ENCODE peak calls at places on chromosomes 11 and 22, in four cellular contexts. One of them, this sample, is unnamed.

GRCh38 chr11:117560786-117561530 is 233.3 kb downstream of the CEP164 start:
- DNase-seq in H1: no peak
- DNase-seq in HepG2: no peak
- DNase-seq in K562: no peak
- DNase-seq in this sample: no peak

GRCh38 chr22:32200752-32201151 is 4.1 kb downstream of the RFPL2 start:
- DNase-seq in H1: no peak
- DNase-seq in HepG2: no peak
- DNase-seq in K562: no peak
- DNase-seq in this sample: no peak

GRCh38 chr11:77080643-77081210 is 14.0 kb downstream of the CAPN5 start:
- DNase-seq in H1: no peak
- DNase-seq in HepG2: no peak
- DNase-seq in K562: no peak
- DNase-seq in this sample: no peak

GRCh38 chr22:50039669-50040458 is 18.2 kb downstream of the TTLL8 start:
- DNase-seq in H1: no peak
- DNase-seq in HepG2: no peak
- DNase-seq in K562: no peak
- DNase-seq in this sample: no peak

GRCh38 chr11:73106347-73106746 is 35.8 kb downstream of the FCHSD2 start:
- DNase-seq in H1: no peak
- DNase-seq in HepG2: no peak
- DNase-seq in K562: no peak
- DNase-seq in this sample: no peak

GRCh38 chr11:47060807-47061206 is 115.9 kb downstream of the ARFGAP2 start:
- DNase-seq in H1: no peak
- DNase-seq in HepG2: no peak
- DNase-seq in K562: no peak
- DNase-seq in this sample: no peak

GRCh38 chr11:71305041-71305440 is 52.7 kb upstream of the SHANK2 start:
- DNase-seq in H1: no peak
- DNase-seq in HepG2: no peak
- DNase-seq in K562: no peak
- DNase-seq in this sample: no peak

GRCh38 chr22:26339755-26340154 is 89.3 kb upstream of the ASPHD2 start:
- DNase-seq in H1: no peak
- DNase-seq in HepG2: no peak
- DNase-seq in K562: no peak
- DNase-seq in this sample: no peak

GRCh38 chr11:25535462-25535861 is 796.5 kb upstream of the ANO3 start:
- DNase-seq in H1: no peak
- DNase-seq in HepG2: no peak
- DNase-seq in K562: no peak
- DNase-seq in this sample: no peak

GRCh38 chr11:134861490-134862107 is 449.6 kb upstream of the B3GAT1 start:
- DNase-seq in H1: no peak
- DNase-seq in HepG2: no peak
- DNase-seq in K562: peak
- DNase-seq in this sample: no peak

GRCh38 chr22:44453441-44454112 is 44.5 kb downstream of the RTL6 start:
- DNase-seq in H1: no peak
- DNase-seq in HepG2: no peak
- DNase-seq in K562: no peak
- DNase-seq in this sample: no peak

GRCh38 chr11:74321487-74322188 is 10.2 kb upstream of the P4HA3 start:
- DNase-seq in H1: no peak
- DNase-seq in HepG2: peak
- DNase-seq in K562: peak
- DNase-seq in this sample: peak

GRCh38 chr11:112012877-112013276 is 12.3 kb upstream of the DLAT start:
- DNase-seq in H1: no peak
- DNase-seq in HepG2: peak
- DNase-seq in K562: peak
- DNase-seq in this sample: no peak

GRCh38 chr11:134639586-134640330 is 227.7 kb upstream of the B3GAT1 start:
- DNase-seq in H1: no peak
- DNase-seq in HepG2: no peak
- DNase-seq in K562: no peak
- DNase-seq in this sample: no peak

GRCh38 chr22:20967697-20968201 is 694 bp downstream of the AIFM3 start:
- DNase-seq in H1: no peak
- DNase-seq in HepG2: no peak
- DNase-seq in K562: peak
- DNase-seq in this sample: no peak

GRCh38 chr22:40533712-40534378 is 102.7 kb downstream of the MRTFA start:
- DNase-seq in H1: no peak
- DNase-seq in HepG2: no peak
- DNase-seq in K562: peak
- DNase-seq in this sample: peak

GRCh38 chr11:1151366-1152315 is 6.1 kb upstream of the MUC5AC start:
- DNase-seq in H1: no peak
- DNase-seq in HepG2: no peak
- DNase-seq in K562: no peak
- DNase-seq in this sample: no peak

GRCh38 chr11:16098827-16099226 is 257.5 kb downstream of the SOX6 start:
- DNase-seq in H1: no peak
- DNase-seq in HepG2: no peak
- DNase-seq in K562: no peak
- DNase-seq in this sample: no peak

GRCh38 chr11:17275376-17276235 is 933 bp upstream of the NUCB2 start:
- DNase-seq in H1: no peak
- DNase-seq in HepG2: peak
- DNase-seq in K562: no peak
- DNase-seq in this sample: no peak

GRCh38 chr11:35138949-35139881 is at the start of gene CD44:
- DNase-seq in H1: no peak
- DNase-seq in HepG2: no peak
- DNase-seq in K562: peak
- DNase-seq in this sample: peak

GRCh38 chr22:43484227-43484626 is 72.4 kb downstream of the MPPED1 start:
- DNase-seq in H1: no peak
- DNase-seq in HepG2: no peak
- DNase-seq in K562: no peak
- DNase-seq in this sample: no peak

GRCh38 chr11:64654958-64655541 is 64.0 kb downstream of the SLC22A12 start:
- DNase-seq in H1: no peak
- DNase-seq in HepG2: no peak
- DNase-seq in K562: no peak
- DNase-seq in this sample: no peak

GRCh38 chr11:22634897-22635629 is 9.4 kb upstream of the FANCF start:
- DNase-seq in H1: no peak
- DNase-seq in HepG2: peak
- DNase-seq in K562: no peak
- DNase-seq in this sample: no peak

GRCh38 chr22:20553947-20554741 is 46.7 kb downstream of the MED15 start:
- DNase-seq in H1: no peak
- DNase-seq in HepG2: no peak
- DNase-seq in K562: no peak
- DNase-seq in this sample: no peak

GRCh38 chr11:5476184-5476819 is 12.2 kb upstream of the OR52D1 start:
- DNase-seq in H1: no peak
- DNase-seq in HepG2: peak
- DNase-seq in K562: peak
- DNase-seq in this sample: peak

GRCh38 chr11:119533931-119534694 is 111.1 kb upstream of the THY1 start:
- DNase-seq in H1: peak
- DNase-seq in HepG2: peak
- DNase-seq in K562: peak
- DNase-seq in this sample: peak

GRCh38 chr22:18068381-18068988 is 9.3 kb upstream of the PEX26 start:
- DNase-seq in H1: no peak
- DNase-seq in HepG2: peak
- DNase-seq in K562: no peak
- DNase-seq in this sample: no peak

GRCh38 chr22:35950262-35950661 is 78.4 kb downstream of the RBFOX2 start:
- DNase-seq in H1: no peak
- DNase-seq in HepG2: no peak
- DNase-seq in K562: no peak
- DNase-seq in this sample: no peak

GRCh38 chr11:131254254-131254653 is 116.2 kb upstream of the NTM start:
- DNase-seq in H1: no peak
- DNase-seq in HepG2: no peak
- DNase-seq in K562: no peak
- DNase-seq in this sample: no peak

GRCh38 chr11:131248588-131248987 is 121.8 kb upstream of the NTM start:
- DNase-seq in H1: no peak
- DNase-seq in HepG2: no peak
- DNase-seq in K562: no peak
- DNase-seq in this sample: no peak

GRCh38 chr11:131253885-131254204 is 116.6 kb upstream of the NTM start:
- DNase-seq in H1: peak
- DNase-seq in HepG2: no peak
- DNase-seq in K562: no peak
- DNase-seq in this sample: no peak

DNA sequence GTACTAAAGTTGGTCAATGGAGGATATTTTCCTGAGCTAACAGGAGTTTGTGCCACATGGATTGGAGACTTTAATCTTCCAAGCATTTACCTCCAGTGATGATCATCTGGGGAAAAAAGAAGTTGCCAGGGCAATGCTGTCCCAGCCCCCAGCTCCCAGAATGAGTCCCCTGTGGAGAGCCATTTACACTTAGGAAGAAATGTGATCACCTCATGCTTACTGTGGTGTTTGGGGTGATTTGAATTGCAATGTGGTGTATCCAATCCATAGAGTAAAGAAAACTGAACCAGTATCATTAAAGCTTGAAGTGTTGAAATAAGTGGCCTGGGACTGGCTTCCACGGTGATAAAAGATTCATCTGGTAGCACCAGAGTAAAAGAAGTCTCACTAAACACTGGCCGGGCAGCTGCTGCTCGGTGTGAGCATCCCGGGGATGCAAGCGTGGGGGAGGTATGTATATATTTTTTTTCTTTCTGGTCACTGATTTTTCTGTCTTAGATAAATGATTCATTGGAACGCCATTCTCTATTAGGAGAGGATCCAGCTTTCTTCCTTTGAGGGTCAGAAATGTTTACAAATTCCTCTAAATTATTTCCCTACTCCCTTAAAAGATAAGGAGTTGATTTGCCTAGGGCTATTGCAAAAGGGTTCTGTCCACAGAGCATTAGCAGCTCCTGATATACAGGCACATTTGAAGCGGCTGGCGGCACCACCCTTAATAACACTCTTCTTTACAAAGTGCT is 117.1 kb upstream of the NTM start:
- DNase-seq in H1: peak
- DNase-seq in HepG2: no peak
- DNase-seq in K562: no peak
- DNase-seq in this sample: no peak
- TF ChIP-seq JUN in H1: no peak
- TF ChIP-seq JUN in HepG2: no peak
- TF ChIP-seq JUN in K562: no peak
- TF ChIP-seq JUN in this sample: no peak

GRCh38 chr11:130700092-130700491 is 216.2 kb downstream of the SNX19 start:
- DNase-seq in H1: no peak
- DNase-seq in HepG2: no peak
- DNase-seq in K562: no peak
- DNase-seq in this sample: no peak
- TF ChIP-seq PHF8 in H1: no peak
- TF ChIP-seq PHF8 in HepG2: no peak
- TF ChIP-seq PHF8 in K562: no peak
- TF ChIP-seq PHF8 in this sample: no peak

GRCh38 chr11:11620966-11621880 is 582 bp downstream of the GALNT18 start:
- DNase-seq in H1: no peak
- DNase-seq in HepG2: no peak
- DNase-seq in K562: peak
- DNase-seq in this sample: peak
- TF ChIP-seq JUN in H1: no peak
- TF ChIP-seq JUN in HepG2: no peak
- TF ChIP-seq JUN in K562: no peak
- TF ChIP-seq JUN in this sample: no peak

GRCh38 chr11:94750319-94751215 is 17.6 kb upstream of the AMOTL1 start:
- DNase-seq in H1: no peak
- DNase-seq in HepG2: no peak
- DNase-seq in K562: no peak
- DNase-seq in this sample: no peak
- TF ChIP-seq PHF8 in H1: no peak
- TF ChIP-seq PHF8 in HepG2: no peak
- TF ChIP-seq PHF8 in K562: no peak
- TF ChIP-seq PHF8 in this sample: no peak

GRCh38 chr11:100825610-100826009 is 138.5 kb downstream of the ARHGAP42 start:
- DNase-seq in H1: no peak
- DNase-seq in HepG2: no peak
- DNase-seq in K562: no peak
- DNase-seq in this sample: no peak
- TF ChIP-seq JUN in H1: no peak
- TF ChIP-seq JUN in HepG2: no peak
- TF ChIP-seq JUN in K562: no peak
- TF ChIP-seq JUN in this sample: no peak

DNA sequence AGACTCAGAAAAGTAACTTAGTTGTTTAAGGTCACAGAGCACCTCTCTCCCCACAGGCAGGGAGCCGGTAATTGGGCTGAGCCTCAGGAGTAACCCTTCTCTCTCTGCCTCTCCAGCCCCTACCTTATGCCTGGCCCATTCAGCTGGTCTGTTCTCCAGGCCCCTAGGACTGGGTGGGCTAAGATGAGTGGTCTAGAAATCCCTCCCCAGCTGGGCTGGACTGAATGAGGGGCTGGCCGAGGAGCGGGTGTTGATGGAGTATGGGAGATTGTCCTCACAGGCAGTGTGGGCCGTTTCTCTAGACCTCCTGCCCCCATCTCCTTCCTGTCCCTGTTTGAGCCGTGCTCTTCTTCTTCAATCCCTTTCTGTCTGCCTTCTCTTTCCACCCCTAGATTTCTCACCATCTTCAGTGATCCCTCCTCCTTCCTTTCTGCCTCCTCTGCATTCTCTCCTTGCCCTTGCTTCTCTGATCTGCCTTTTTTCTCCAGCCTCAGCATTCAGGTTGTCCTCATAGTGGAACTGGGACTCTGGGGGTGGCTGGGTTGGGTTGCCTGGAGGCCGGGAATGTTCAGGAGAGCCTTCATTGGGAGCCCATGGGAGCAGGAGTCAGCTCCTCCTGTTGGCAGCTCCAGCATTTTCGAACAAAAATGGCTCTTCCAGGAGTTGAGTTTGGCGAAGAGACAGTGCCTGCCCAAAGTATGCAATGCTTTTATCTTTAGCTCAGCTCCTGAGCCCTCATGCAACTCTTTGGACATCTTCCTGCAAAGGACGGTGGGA is 7.6 kb downstream of the ST3GAL4 start:
- DNase-seq in H1: no peak
- DNase-seq in HepG2: no peak
- DNase-seq in K562: no peak
- DNase-seq in this sample: no peak
- TF ChIP-seq PHF8 in H1: no peak
- TF ChIP-seq PHF8 in HepG2: no peak
- TF ChIP-seq PHF8 in K562: no peak
- TF ChIP-seq PHF8 in this sample: no peak